ENCODE peak calls at places on chromosomes 12 and 14, in ten cellular contexts. N, E, Q, G, X, S, A, J, H and Z are unnamed samples.

GRCh38 chr12:54750-55535 is 11.6 kb upstream of the IQSEC3 start:
- DNase-seq in N (no peak), E (no peak), Q (no peak), G (no peak), X (no peak), S (no peak), A (no peak), J (no peak), H (no peak), Z (no peak)

GRCh38 chr12:89016970-89017778 is 335.1 kb downstream of the DUSP6 start:
- DNase-seq in N (no peak), E (peak), Q (no peak), G (peak), X (peak), S (peak), A (peak), J (peak), H (peak), Z (no peak)

GRCh38 chr12:49959570-49960473 is 1.9 kb upstream of the AQP5 start:
- DNase-seq in N (peak), E (peak), Q (no peak), G (no peak), X (no peak), S (no peak), A (no peak), J (no peak), H (no peak), Z (no peak)

GRCh38 chr12:114976361-114976760 is 292.4 kb upstream of the TBX3 start:
- DNase-seq in N (no peak), E (no peak), Q (no peak), G (no peak), X (no peak), S (no peak), A (no peak), J (no peak), H (no peak), Z (no peak)

GRCh38 chr12:53299101-53299453 is 418 bp upstream of the MYG1 start:
- DNase-seq in N (no peak), E (peak), Q (no peak), G (no peak), X (no peak), S (peak), A (no peak), J (no peak), H (peak), Z (no peak)

GRCh38 chr14:29030970-29031369 is 264.4 kb downstream of the FOXG1 start:
- DNase-seq in N (no peak), E (no peak), Q (no peak), G (no peak), X (no peak), S (no peak), A (no peak), J (no peak), H (no peak), Z (no peak)

GRCh38 chr14:50520947-50521815 is 11.2 kb downstream of the MAP4K5 start:
- DNase-seq in N (no peak), E (peak), Q (no peak), G (no peak), X (no peak), S (no peak), A (no peak), J (no peak), H (no peak), Z (peak)

GRCh38 chr14:29518335-29518734 is 409.3 kb downstream of the PRKD1 start:
- DNase-seq in N (no peak), E (no peak), Q (no peak), G (no peak), X (no peak), S (no peak), A (no peak), J (no peak), H (no peak), Z (no peak)

GRCh38 chr12:52870361-52871290 is 21.8 kb upstream of the KRT78 start:
- DNase-seq in N (peak), E (peak), Q (no peak), G (peak), X (no peak), S (peak), A (peak), J (no peak), H (peak), Z (peak)

GRCh38 chr12:14780851-14781250 is 22.4 kb downstream of the WBP11 start:
- DNase-seq in N (no peak), E (no peak), Q (no peak), G (no peak), X (no peak), S (no peak), A (no peak), J (no peak), H (no peak), Z (no peak)

GRCh38 chr12:14781563-14781962 is 21.7 kb downstream of the WBP11 start:
- DNase-seq in N (no peak), E (no peak), Q (no peak), G (no peak), X (no peak), S (no peak), A (no peak), J (no peak), H (no peak), Z (no peak)

GRCh38 chr12:14784471-14784870 is 18.8 kb downstream of the WBP11 start:
- DNase-seq in N (no peak), E (no peak), Q (no peak), G (no peak), X (no peak), S (no peak), A (no peak), J (no peak), H (no peak), Z (no peak)

GRCh38 chr12:14782756-14783155 is 20.5 kb downstream of the WBP11 start:
- DNase-seq in N (no peak), E (no peak), Q (no peak), G (no peak), X (no peak), S (no peak), A (no peak), J (no peak), H (no peak), Z (no peak)

GRCh38 chr12:14785568-14785967 is 17.7 kb downstream of the WBP11 start:
- DNase-seq in N (no peak), E (no peak), Q (no peak), G (no peak), X (no peak), S (no peak), A (no peak), J (no peak), H (no peak), Z (no peak)
- TF ChIP-seq EP300 in N (no peak), E (no peak), Q (no peak), G (no peak), X (no peak), S (no peak), A (no peak), J (no peak), H (no peak), Z (no peak)

GRCh38 chr14:22824711-22825359 is 4.9 kb upstream of the MRPL52 start:
- DNase-seq in N (no peak), E (peak), Q (no peak), G (no peak), X (no peak), S (peak), A (no peak), J (no peak), H (peak), Z (no peak)
- TF ChIP-seq EP300 in N (no peak), E (no peak), Q (no peak), G (no peak), X (no peak), S (no peak), A (no peak), J (no peak), H (peak), Z (no peak)

DNA sequence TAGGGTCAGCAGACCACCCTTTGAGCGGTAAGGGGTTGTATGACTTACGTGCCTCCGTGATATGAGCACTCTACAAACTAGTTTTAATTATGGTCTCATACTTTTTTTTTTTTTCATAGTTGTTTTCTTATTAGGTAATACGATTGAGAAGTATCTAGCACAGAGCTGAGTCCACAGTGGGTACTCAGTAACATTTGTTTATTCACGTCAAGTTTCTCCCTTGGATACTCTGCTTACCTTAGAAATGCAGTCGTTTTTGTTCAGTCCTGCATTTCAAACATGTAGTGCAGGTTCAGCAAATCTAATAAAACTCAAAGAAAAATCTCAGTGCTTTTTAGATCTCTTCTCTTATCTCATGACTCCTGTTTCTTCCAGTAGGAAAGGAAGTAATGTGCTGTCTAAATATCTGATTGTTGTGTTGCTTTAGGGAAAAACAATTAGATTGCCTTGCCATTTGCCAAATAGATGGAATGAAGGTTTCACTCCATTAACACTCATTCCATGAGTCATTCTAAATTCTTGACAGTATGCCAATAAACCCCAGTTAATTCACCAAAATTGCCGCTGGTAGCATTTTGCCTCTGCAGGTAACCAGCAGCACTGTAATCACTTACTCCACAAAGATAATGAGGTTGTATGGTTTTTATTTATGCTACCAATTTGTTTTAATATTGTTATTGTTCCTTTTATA is 118.9 kb downstream of the PTCSC3 start:
- DNase-seq in N (no peak), E (no peak), Q (no peak), G (no peak), X (no peak), S (no peak), A (no peak), J (no peak), H (no peak), Z (no peak)
- TF ChIP-seq EP300 in N (no peak), E (no peak), Q (no peak), G (no peak), X (no peak), S (no peak), A (no peak), J (no peak), H (no peak), Z (no peak)

DNA sequence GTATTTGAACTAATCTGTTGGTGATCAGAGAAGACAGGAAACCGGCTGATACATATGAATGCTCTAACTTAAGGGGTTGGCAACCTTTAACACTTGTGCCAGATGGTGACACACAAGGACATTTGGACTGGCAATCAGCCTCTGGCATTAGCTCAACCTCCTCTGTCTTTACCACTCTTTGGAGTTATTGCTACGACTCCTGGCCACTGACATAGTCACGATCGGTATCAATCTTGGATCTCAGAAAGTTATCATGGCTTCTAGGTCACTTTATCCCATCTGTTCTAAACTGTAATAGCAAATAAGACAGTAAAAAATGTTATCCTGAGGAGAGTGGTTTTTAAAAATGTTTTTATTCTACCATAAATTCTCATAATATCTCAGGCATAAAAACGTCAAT is 575.2 kb upstream of the MDGA2 start:
- DNase-seq in N (no peak), E (no peak), Q (no peak), G (no peak), X (no peak), S (no peak), A (no peak), J (no peak), H (no peak), Z (no peak)
- TF ChIP-seq EP300 in N (no peak), E (no peak), Q (no peak), G (no peak), X (no peak), S (no peak), A (no peak), J (no peak), H (no peak), Z (no peak)

GRCh38 chr14:59352951-59353350 is 112.2 kb downstream of the GPR135 start:
- DNase-seq in N (no peak), E (no peak), Q (no peak), G (no peak), X (no peak), S (no peak), A (no peak), J (no peak), H (no peak), Z (no peak)

GRCh38 chr14:59355101-59355500 is 110.1 kb downstream of the GPR135 start:
- DNase-seq in N (no peak), E (no peak), Q (no peak), G (no peak), X (no peak), S (no peak), A (no peak), J (no peak), H (no peak), Z (no peak)

GRCh38 chr14:59356783-59357182 is 108.4 kb downstream of the GPR135 start:
- DNase-seq in N (no peak), E (no peak), Q (no peak), G (no peak), X (no peak), S (no peak), A (no peak), J (no peak), H (no peak), Z (no peak)

GRCh38 chr14:59356298-59356697 is 108.9 kb downstream of the GPR135 start:
- DNase-seq in N (no peak), E (no peak), Q (no peak), G (no peak), X (no peak), S (no peak), A (no peak), J (no peak), H (no peak), Z (no peak)

GRCh38 chr14:59354666-59355065 is 110.5 kb downstream of the GPR135 start:
- DNase-seq in N (no peak), E (no peak), Q (no peak), G (no peak), X (no peak), S (no peak), A (no peak), J (no peak), H (no peak), Z (no peak)
- TF ChIP-seq EP300 in N (no peak), E (no peak), Q (no peak), G (no peak), X (no peak), S (no peak), A (no peak), J (no peak), H (no peak), Z (no peak)

GRCh38 chr14:91568626-91569025 is 58.5 kb upstream of the PPP4R3A start:
- DNase-seq in N (no peak), E (peak), Q (no peak), G (no peak), X (no peak), S (peak), A (no peak), J (no peak), H (peak), Z (no peak)
- TF ChIP-seq EP300 in N (no peak), E (no peak), Q (no peak), G (no peak), X (no peak), S (no peak), A (no peak), J (no peak), H (no peak), Z (no peak)

GRCh38 chr12:23282701-23283100 is 657.7 kb downstream of the ETNK1 start:
- DNase-seq in N (no peak), E (no peak), Q (no peak), G (no peak), X (no peak), S (no peak), A (no peak), J (no peak), H (no peak), Z (no peak)
- TF ChIP-seq EP300 in N (no peak), E (no peak), Q (no peak), G (no peak), X (no peak), S (no peak), A (no peak), J (no peak), H (no peak), Z (no peak)

DNA sequence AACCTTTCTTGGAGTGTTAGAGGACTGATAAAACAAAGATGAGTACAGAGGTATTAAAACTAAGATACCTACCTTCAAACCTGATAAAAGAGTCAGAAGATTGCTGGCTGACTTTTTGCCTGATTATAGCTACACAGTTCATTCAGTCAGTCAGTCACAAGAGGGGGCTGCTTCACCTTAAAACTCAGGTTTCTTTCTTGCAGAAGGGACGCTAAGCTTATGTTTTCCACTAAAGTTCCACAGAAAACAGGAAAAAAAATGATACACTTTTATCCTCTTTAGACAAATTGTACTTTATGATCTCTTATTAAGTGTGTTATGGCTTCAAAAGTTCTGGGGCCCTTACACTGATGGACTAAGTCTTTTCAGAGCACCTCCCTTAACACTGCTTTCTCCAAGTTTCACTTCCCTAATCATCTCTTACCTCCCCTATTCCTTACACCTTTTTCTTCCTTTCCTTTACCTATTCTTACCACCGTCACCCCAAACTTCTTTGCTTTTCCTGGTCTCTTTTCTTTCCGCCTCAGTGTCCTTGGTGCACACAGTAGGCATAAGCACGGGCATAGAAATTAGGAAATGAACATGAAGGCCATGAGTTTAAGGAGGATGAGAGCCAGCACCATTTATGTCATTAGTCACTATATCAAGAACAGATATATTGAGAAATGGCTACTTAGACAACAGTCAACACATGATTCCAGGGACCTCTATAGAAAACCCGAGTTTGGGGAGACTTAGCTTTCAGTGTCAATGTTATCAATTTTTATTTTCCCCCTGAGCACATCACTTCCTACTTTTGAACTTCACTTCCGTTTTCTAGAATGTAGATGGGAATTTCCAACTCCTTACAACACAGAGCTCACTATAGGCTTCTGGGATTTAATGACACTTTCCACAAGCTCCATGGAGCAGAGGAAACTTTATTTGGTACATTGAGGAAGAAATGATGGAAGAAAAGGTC is 448.9 kb upstream of the OR4E1 start:
- DNase-seq in N (no peak), E (peak), Q (no peak), G (no peak), X (no peak), S (no peak), A (no peak), J (no peak), H (peak), Z (peak)
- TF ChIP-seq EP300 in N (no peak), E (no peak), Q (no peak), G (no peak), X (no peak), S (no peak), A (no peak), J (no peak), H (no peak), Z (no peak)